ENCODE peak calls at places on chromosomes 16 and 17, in four cellular contexts. N is anterior cingulate cortex, V is HCT116, Y is SJSA1. S is an unnamed sample.

GRCh38 chr17:77872199-77872598 is 86.3 kb upstream of the TNRC6C start:
- DNase-seq in Y (no peak), N (no peak), V (no peak), S (no peak)

GRCh38 chr16:28606291-28607115 is 3.3 kb downstream of the SULT1A1 start:
- DNase-seq in Y (no peak), N (no peak), V (no peak), S (no peak)

GRCh38 chr17:76139801-76140660 is 1.0 kb downstream of the FOXJ1 start:
- DNase-seq in N (no peak), Y (no peak), V (no peak), S (no peak)

GRCh38 chr17:16085066-16085699 is 85.6 kb downstream of the TTC19 start:
- DNase-seq in V (no peak), N (no peak), Y (peak), S (no peak)

GRCh38 chr16:67664258-67664657 is 2.3 kb downstream of the ENKD1 start:
- DNase-seq in V (no peak), Y (no peak), N (no peak), S (no peak)

GRCh38 chr16:4537376-4538066 is 1.1 kb downstream of the CDIP1 start:
- DNase-seq in Y (no peak), N (no peak), V (no peak), S (no peak)

GRCh38 chr17:10172241-10172741 is 26.1 kb downstream of the GAS7 start:
- DNase-seq in V (no peak), N (no peak), Y (no peak), S (no peak)

GRCh38 chr16:83268164-83268563 is 539.6 kb upstream of the HSBP1 start:
- DNase-seq in Y (no peak), V (no peak), N (no peak), S (no peak)

GRCh38 chr16:3101018-3101840 is 2.1 kb upstream of the ZSCAN10 start:
- DNase-seq in N (no peak), V (no peak), Y (no peak), S (no peak)

GRCh38 chr16:74771656-74772315 is 2.8 kb downstream of the FA2H start:
- DNase-seq in Y (no peak), N (no peak), V (no peak), S (no peak)

GRCh38 chr16:83771306-83771942 is 36.4 kb upstream of the HSBP1 start:
- DNase-seq in Y (no peak), V (no peak), N (no peak), S (no peak)

GRCh38 chr17:56681561-56682266 is 88.2 kb downstream of the NOG start:
- DNase-seq in Y (peak), V (peak), N (no peak), S (no peak)

GRCh38 chr16:84811529-84811928 is 8.3 kb upstream of the CRISPLD2 start:
- DNase-seq in N (no peak), Y (no peak), V (no peak), S (no peak)

GRCh38 chr16:30923554-30924085 is at the start of gene FBXL19:
- DNase-seq in Y (no peak), V (no peak), N (no peak), S (no peak)

GRCh38 chr17:13978478-13978877 is 90.8 kb upstream of the COX10 start:
- DNase-seq in Y (no peak), N (no peak), V (no peak), S (no peak)

GRCh38 chr17:79338589-79338988 is 264.0 kb downstream of the ENGASE start:
- DNase-seq in N (no peak), Y (no peak), V (no peak), S (no peak)

GRCh38 chr16:84044108-84044488 is 1.5 kb upstream of the SLC38A8 start:
- DNase-seq in V (peak), Y (peak), N (no peak), S (no peak)

GRCh38 chr17:51876986-51877385 is 281.5 kb downstream of the CA10 start:
- DNase-seq in N (no peak), Y (no peak), V (no peak), S (no peak)

GRCh38 chr16:83200005-83200779 is 573.4 kb downstream of the CDH13 start:
- DNase-seq in Y (no peak), N (peak), V (no peak), S (no peak)

GRCh38 chr16:13994239-13995106 is 74.5 kb downstream of the ERCC4 start:
- DNase-seq in V (no peak), Y (no peak), N (no peak), S (no peak)

GRCh38 chr16:397736-398332 is 835 bp downstream of the NME4 start:
- DNase-seq in V (peak), N (peak), Y (no peak), S (no peak)

GRCh38 chr16:82990155-82990554 is 363.4 kb downstream of the CDH13 start:
- DNase-seq in V (no peak), N (no peak), Y (no peak), S (no peak)

GRCh38 chr17:74864866-74865395 is 5.2 kb upstream of the GRIN2C start:
- DNase-seq in N (peak), Y (peak), V (peak), S (peak)

GRCh38 chr17:63405741-63406261 is 40.3 kb downstream of the CYB561 start:
- DNase-seq in V (peak), Y (peak), N (peak), S (peak)

GRCh38 chr16:78919852-78920251 is 680.7 kb downstream of the MAF start:
- DNase-seq in Y (no peak), V (no peak), N (no peak), S (no peak)

GRCh38 chr17:79174193-79174765 is 99.7 kb downstream of the ENGASE start:
- DNase-seq in V (no peak), Y (no peak), N (no peak), S (no peak)

GRCh38 chr17:39400547-39401411 is 647 bp downstream of the FBXL20 start:
- DNase-seq in Y (peak), N (peak), V (no peak), S (no peak)

GRCh38 chr17:27381007-27381501 is 75.2 kb upstream of the KSR1 start:
- DNase-seq in Y (peak), N (peak), V (peak), S (peak)

GRCh38 chr17:79339311-79339710 is 264.7 kb downstream of the ENGASE start:
- DNase-seq in V (no peak), Y (no peak), N (no peak), S (no peak)

GRCh38 chr16:87684106-87684677 is 81.6 kb downstream of the KLHDC4 start:
- DNase-seq in N (no peak), Y (no peak), V (no peak), S (no peak)

GRCh38 chr16:1579214-1579613 is 32.7 kb downstream of the IFT140 start:
- DNase-seq in N (no peak), Y (no peak), V (no peak), S (no peak)

GRCh38 chr17:2853722-2854580 is 57.7 kb downstream of the RAP1GAP2 start:
- DNase-seq in N (no peak), Y (peak), V (no peak), S (no peak)

GRCh38 chr16:50603206-50604064 is 55.2 kb downstream of the NKD1 start:
- DNase-seq in N (no peak), Y (peak), V (no peak), S (no peak)

GRCh38 chr16:68298312-68298711 is 12.4 kb downstream of the SLC7A6OS start:
- DNase-seq in Y (no peak), N (no peak), V (no peak), S (no peak)

GRCh38 chr17:82235775-82236141 is 6.9 kb downstream of the SLC16A3 start:
- DNase-seq in V (no peak), N (no peak), Y (no peak), S (no peak)

GRCh38 chr16:86563489-86564345 is 2.9 kb upstream of the FOXC2 start:
- DNase-seq in Y (peak), N (peak), V (peak), S (peak)